ENCODE peak calls at places on chromosome 2, in nine cellular contexts. D is heart right ventricle; H is naive thymus-derived CD4-positive, alpha-beta T cell; Q is effector memory CD4-positive, alpha-beta T cell; J is foreskin keratinocyte; I is IMR-90; K is Panc1; R is A549; V is vagina. C is an unnamed sample. For H3K4me1, the result is how much of the 10 kb centered on the place peaks cover.

GRCh38 chr2:145015561-145015960 is 495.6 kb upstream of the ZEB2 start:
- DNase-seq in Q (no peak), K (no peak), D (no peak), H (no peak), V (no peak), J (no peak), R (no peak), I (no peak), C (no peak)

GRCh38 chr2:184419744-184420143 is 178.6 kb upstream of the ZNF804A start:
- DNase-seq in D (no peak), Q (no peak), H (no peak), J (no peak), I (no peak), K (no peak), V (no peak), R (no peak), C (no peak)

GRCh38 chr2:48626047-48626446 is 8.4 kb downstream of the GTF2A1L start:
- DNase-seq in R (no peak), K (no peak), D (no peak), V (no peak), Q (no peak), H (no peak), J (no peak), I (no peak), C (no peak)

GRCh38 chr2:55919574-55919973 is 4.0 kb downstream of the EFEMP1 start:
- DNase-seq in R (no peak), J (no peak), K (no peak), I (no peak), D (no peak), H (no peak), V (no peak), Q (no peak), C (no peak)

GRCh38 chr2:211085056-211085680 is 528.8 kb downstream of the CPS1 start:
- DNase-seq in J (peak), K (peak), I (peak), R (peak), D (no peak), H (no peak), V (no peak), Q (no peak), C (no peak)

GRCh38 chr2:118878531-118879149 is 31.2 kb upstream of the EN1 start:
- DNase-seq in K (no peak), Q (no peak), R (no peak), V (no peak), I (no peak), J (peak), H (no peak), D (no peak), C (peak)

GRCh38 chr2:160491922-160492371 is 1.7 kb downstream of the RBMS1 start:
- DNase-seq in V (no peak), R (peak), K (no peak), D (no peak), I (peak), Q (no peak), J (no peak), H (no peak), C (no peak)

GRCh38 chr2:188076149-188077056 is 215.3 kb upstream of the GULP1 start:
- DNase-seq in D (no peak), K (no peak), R (no peak), I (peak), J (no peak), H (no peak), Q (no peak), V (no peak), C (no peak)

GRCh38 chr2:164910091-164910899 is 45.0 kb downstream of the SLC38A11 start:
- DNase-seq in J (peak), K (no peak), H (peak), R (no peak), V (no peak), D (no peak), I (peak), Q (no peak), C (no peak)

GRCh38 chr2:233470007-233470687 is 96.4 kb downstream of the USP40 start:
- DNase-seq in J (no peak), K (no peak), I (no peak), H (no peak), Q (no peak), D (peak), R (no peak), V (no peak), C (no peak)

GRCh38 chr2:112465373-112465772 is 16.6 kb upstream of the TTL start:
- DNase-seq in J (no peak), H (no peak), D (no peak), R (peak), K (no peak), V (no peak), Q (no peak), I (peak), C (no peak)

GRCh38 chr2:230124792-230125452 is 56.2 kb upstream of the SLC16A14 start:
- DNase-seq in D (peak), Q (no peak), H (no peak), I (no peak), K (no peak), V (no peak), R (no peak), J (no peak), C (peak)

GRCh38 chr2:49827366-49827765 is 673.1 kb upstream of the FSHR start:
- DNase-seq in R (no peak), J (no peak), D (no peak), H (no peak), V (no peak), Q (no peak), K (no peak), I (no peak), C (no peak)

GRCh38 chr2:120893874-120894584 is 158.4 kb downstream of the GLI2 start:
- DNase-seq in K (no peak), D (no peak), J (no peak), R (no peak), Q (no peak), H (no peak), I (no peak), V (no peak), C (no peak)

GRCh38 chr2:31038385-31038784 is 99.9 kb downstream of the GALNT14 start:
- DNase-seq in V (no peak), H (no peak), J (no peak), D (no peak), I (no peak), R (peak), Q (no peak), K (no peak), C (no peak)

GRCh38 chr2:8535398-8535755 is 146.5 kb upstream of the ID2 start:
- DNase-seq in V (no peak), H (no peak), R (no peak), Q (no peak), K (no peak), J (no peak), D (no peak), I (no peak), C (no peak)

GRCh38 chr2:42141687-42142475 is 27.3 kb upstream of the EML4 start:
- DNase-seq in K (no peak), J (no peak), I (peak), D (peak), Q (peak), V (no peak), H (no peak), R (peak), C (no peak)

DNA sequence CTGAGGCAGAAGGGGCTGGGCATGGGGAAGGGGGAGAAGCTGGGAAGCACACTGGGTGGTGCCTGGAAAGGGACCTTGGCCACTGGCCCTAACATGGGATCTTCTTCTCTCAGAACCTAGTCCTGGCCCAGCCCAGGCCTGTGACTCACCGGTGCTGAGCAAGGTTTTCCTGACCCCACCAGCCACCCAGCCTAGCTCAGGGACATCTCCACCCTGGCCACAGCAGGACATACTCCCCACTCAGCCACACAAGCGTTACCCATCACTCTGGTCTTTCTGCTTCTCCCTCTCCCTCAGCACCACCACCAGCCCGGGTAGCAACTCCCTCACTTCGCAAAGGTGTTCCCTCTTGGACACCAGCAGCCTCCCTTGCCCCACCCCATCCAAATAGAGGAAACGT is 22.8 kb downstream of the TNS1 start:
- DNase-seq in J (no peak), R (no peak), Q (no peak), I (no peak), H (no peak), D (no peak), V (no peak), K (no peak), C (no peak)
- H3K4me1 ChIP-seq in J (under half), R (under half), Q (under half), I (under half), H (under half), D (half or more), V (half or more), K (under half), C (half or more)

GRCh38 chr2:134256961-134257360 is 3.1 kb downstream of the MGAT5 start:
- DNase-seq in K (no peak), D (no peak), I (no peak), J (no peak), V (no peak), H (peak), R (no peak), Q (no peak), C (no peak)
- H3K4me1 ChIP-seq in K (under half), D (half or more), I (under half), J (under half), V (half or more), H (half or more), R (under half), Q (half or more), C (under half)

GRCh38 chr2:71800106-71800809 is 346.9 kb downstream of the DYSF start:
- DNase-seq in H (no peak), R (no peak), Q (no peak), K (no peak), V (no peak), J (no peak), I (no peak), D (no peak), C (no peak)
- H3K4me1 ChIP-seq in H (under half), R (under half), Q (under half), K (under half), V (under half), J (under half), I (under half), D (under half), C (under half)

DNA sequence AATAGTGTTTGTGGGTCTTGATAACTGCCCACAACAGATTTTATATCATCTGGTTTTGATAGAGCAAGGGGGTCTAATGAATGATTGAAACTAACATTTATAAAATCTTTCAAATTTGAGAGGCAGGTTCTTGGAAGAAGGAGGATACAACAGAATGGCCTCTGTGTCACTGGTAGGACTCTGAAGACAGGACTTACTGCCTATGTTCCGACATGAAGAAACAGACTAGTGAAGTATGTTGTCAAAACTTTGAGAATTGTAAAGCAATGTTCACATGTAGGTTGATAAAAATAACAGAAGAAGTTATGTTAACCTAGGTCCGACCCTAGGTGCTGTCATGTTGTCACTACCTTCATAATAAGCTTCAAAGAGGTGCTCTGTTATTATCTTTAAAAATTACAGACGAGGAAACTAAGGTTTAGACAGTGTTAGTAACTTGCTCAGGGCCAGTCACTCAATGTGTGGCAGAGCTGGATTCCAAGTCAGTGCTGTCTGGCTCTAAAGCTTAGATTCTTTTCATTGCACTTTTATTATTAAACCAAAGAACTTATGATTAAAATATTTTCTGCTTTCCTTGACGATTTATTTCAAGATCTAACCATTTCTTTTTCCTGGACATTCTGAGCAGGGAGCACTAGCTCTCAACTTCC is 146.2 kb downstream of the RPIA start:
- DNase-seq in I (no peak), D (no peak), J (no peak), Q (no peak), H (no peak), R (no peak), V (no peak), K (no peak), C (no peak)
- H3K4me1 ChIP-seq in I (under half), D (under half), J (under half), Q (under half), H (under half), R (under half), V (under half), K (under half), C (under half)

DNA sequence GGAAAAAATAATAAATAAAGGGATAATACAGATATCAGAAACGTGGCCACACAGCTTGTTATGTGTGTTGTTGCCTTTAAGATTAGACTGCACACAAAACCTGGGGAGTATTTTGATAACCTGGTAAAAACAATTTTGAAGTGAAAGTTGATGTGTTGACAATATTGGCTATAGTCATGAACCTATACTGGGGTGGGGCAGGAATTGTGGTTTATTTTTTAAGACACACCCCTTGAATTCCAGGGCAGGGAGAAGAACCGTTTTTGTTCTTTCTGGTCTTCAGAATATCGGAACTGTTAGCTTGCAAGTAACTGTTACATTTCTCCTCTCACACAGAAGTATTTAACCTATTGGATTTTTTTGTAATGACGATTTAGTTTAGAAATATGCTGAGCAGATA is 80.4 kb downstream of the LIMS1 start:
- DNase-seq in H (no peak), Q (no peak), J (no peak), D (no peak), I (no peak), R (no peak), V (no peak), K (no peak), C (no peak)
- H3K4me1 ChIP-seq in H (half or more), Q (half or more), J (half or more), D (under half), I (under half), R (under half), V (half or more), K (half or more), C (half or more)

GRCh38 chr2:176158855-176159677 is 2.0 kb downstream of the HOXD3 start:
- DNase-seq in H (no peak), K (no peak), Q (no peak), D (no peak), R (no peak), V (no peak), I (no peak), J (no peak), C (no peak)
- H3K4me1 ChIP-seq in H (under half), K (under half), Q (under half), D (under half), R (under half), V (under half), I (under half), J (under half), C (under half)

GRCh38 chr2:96530474-96531357 is 5.8 kb upstream of the ARID5A start:
- DNase-seq in D (no peak), K (no peak), V (no peak), I (no peak), R (no peak), H (no peak), Q (no peak), J (no peak), C (no peak)

GRCh38 chr2:96530144-96530430 is 6.5 kb upstream of the ARID5A start:
- DNase-seq in R (no peak), Q (no peak), H (no peak), J (no peak), I (no peak), V (no peak), D (no peak), K (no peak), C (no peak)

GRCh38 chr2:96532641-96533291 is 3.8 kb upstream of the ARID5A start:
- DNase-seq in I (no peak), H (no peak), D (no peak), Q (no peak), V (no peak), J (no peak), K (no peak), R (no peak), C (no peak)

GRCh38 chr2:96531872-96532505 is 4.6 kb upstream of the ARID5A start:
- DNase-seq in H (peak), Q (peak), K (peak), I (peak), V (peak), D (peak), J (peak), R (peak), C (peak)

DNA sequence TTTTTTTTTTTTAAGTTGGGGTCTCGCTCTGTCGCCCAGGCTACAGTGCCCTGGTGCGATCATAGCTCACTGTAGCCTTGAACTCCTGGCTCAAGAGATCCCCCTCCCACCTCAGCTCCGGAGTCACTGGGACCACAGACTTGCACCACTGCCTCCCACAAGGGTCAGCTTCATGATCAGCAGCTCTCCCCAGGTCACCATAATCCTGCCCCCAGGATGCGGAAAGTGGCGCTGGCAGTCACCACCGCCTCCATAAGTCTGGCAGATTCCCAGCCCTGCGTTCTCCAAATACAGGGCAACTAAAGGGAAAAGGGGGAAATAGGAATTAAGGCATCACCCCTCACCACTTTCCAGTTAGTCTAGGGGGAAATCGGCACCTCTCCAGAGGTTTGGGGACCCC is 5.2 kb upstream of the ARID5A start:
- DNase-seq in R (no peak), V (no peak), J (no peak), K (no peak), H (no peak), Q (no peak), I (no peak), D (no peak), C (no peak)
- H3K4me1 ChIP-seq in R (under half), V (half or more), J (under half), K (half or more), H (under half), Q (under half), I (under half), D (half or more), C (half or more)

GRCh38 chr2:173752152-173752551 is 213.0 kb downstream of the SP3 start:
- DNase-seq in R (peak), J (no peak), H (peak), K (no peak), I (no peak), V (no peak), D (no peak), Q (no peak), C (no peak)
- H3K4me1 ChIP-seq in R (under half), J (under half), H (under half), K (under half), I (under half), V (under half), D (under half), Q (under half), C (under half)

GRCh38 chr2:197496695-197497094 is 2.9 kb downstream of the HSPD1 start:
- DNase-seq in Q (no peak), J (no peak), D (no peak), R (no peak), V (no peak), K (no peak), H (no peak), I (no peak), C (no peak)

GRCh38 chr2:197498937-197499593 is 575 bp downstream of the HSPD1 start:
- DNase-seq in R (peak), I (peak), V (peak), Q (peak), J (peak), D (peak), K (no peak), H (peak), C (peak)

GRCh38 chr2:197497301-197497700 is 2.3 kb downstream of the HSPD1 start:
- DNase-seq in K (no peak), I (no peak), J (no peak), H (no peak), Q (no peak), R (no peak), V (no peak), D (no peak), C (no peak)

GRCh38 chr2:197499594-197500502 is at the start of the genes HSPD1 and HSPE1:
- DNase-seq in D (peak), H (peak), Q (peak), I (peak), J (peak), V (peak), K (peak), R (peak), C (peak)

DNA sequence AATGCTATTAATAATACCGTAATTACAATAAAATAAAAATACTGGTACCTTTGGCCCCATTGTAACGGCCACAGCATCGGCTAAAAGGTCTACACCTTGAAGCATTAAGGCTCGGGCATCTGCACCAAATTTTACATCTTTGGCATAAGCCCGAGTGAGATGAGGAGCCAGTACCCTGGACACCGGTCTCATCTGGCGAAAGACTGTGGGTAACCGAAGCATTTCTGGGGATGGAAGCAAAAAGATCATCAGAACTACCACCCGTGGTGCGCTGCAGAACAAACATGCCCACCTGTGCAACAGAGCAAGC is 1.1 kb downstream of the HSPD1 start:
- DNase-seq in R (no peak), H (no peak), D (no peak), J (no peak), K (no peak), I (no peak), V (no peak), Q (no peak), C (no peak)
- H3K4me1 ChIP-seq in R (half or more), H (under half), D (under half), J (under half), K (under half), I (under half), V (half or more), Q (under half), C (half or more)

DNA sequence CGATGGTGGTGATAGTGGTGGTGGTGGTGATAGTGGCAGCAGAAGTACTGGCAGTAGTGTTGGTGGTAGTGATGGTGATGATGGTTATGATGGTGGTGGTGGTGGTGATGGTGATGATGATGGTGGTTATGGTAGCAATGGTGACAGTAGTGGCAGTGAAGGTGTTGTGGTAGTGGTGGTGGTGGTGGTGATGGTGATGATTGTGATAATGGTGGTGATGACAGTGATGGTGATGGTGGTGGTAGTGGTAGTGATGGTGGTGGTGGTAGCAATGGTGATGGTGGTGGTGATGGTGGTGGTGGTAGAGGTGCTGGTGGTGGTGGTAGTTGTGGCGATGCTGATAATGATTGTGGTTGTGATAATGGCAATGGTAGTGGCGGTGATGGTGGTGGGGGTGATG is 126.5 kb downstream of the AFF3 start:
- DNase-seq in Q (no peak), K (no peak), I (no peak), R (no peak), D (no peak), J (no peak), V (no peak), H (no peak), C (no peak)
- H3K4me1 ChIP-seq in Q (under half), K (under half), I (under half), R (under half), D (under half), J (under half), V (under half), H (under half), C (under half)

C was measured in esophagus muscularis mucosa.